ENCODE peak calls at places on chromosomes 13 and 19, in five cellular contexts. Q is activated CD4-positive, CD25-positive, alpha-beta regulatory T cell treated with anti-CD3 and anti-CD28 coated beads, Interleukin-2, amount 50 U/mL, for 72 hours; H is iPS-NIHi11; J is stimulated activated CD4-positive, alpha-beta T cell treated with anti-CD3 and anti-CD28 coated beads, Interleukin-4, amount 100 ng/mL, for 24 hours; C is NCI-H1436 treated with DMSO at 0.1 percent for 48 hours. P is an unnamed sample.

GRCh38 chr13:61109741-61110140 is 305.9 kb downstream of the PCDH20 start:
- DNase-seq in Q (no peak), H (no peak), J (no peak), C (no peak), P (no peak)

GRCh38 chr19:21922276-21922675 is 86.3 kb upstream of the ZNF43 start:
- DNase-seq in Q (no peak), H (no peak), J (no peak), C (no peak), P (no peak)

GRCh38 chr13:100517135-100517534 is 71.5 kb downstream of the GGACT start:
- DNase-seq in Q (no peak), H (no peak), J (no peak), C (no peak), P (peak; percentile 62)

GRCh38 chr19:29724102-29724641 is 9.1 kb upstream of the C19orf12 start:
- DNase-seq in Q (no peak), H (peak; percentile 59), J (peak; percentile 33), C (no peak), P (no peak)

GRCh38 chr13:43153436-43154082 is 130.2 kb downstream of the DNAJC15 start:
- DNase-seq in Q (no peak), H (no peak), J (no peak), C (no peak), P (peak; percentile 51)

GRCh38 chr13:44409595-44409994 is 36.0 kb downstream of the SERP2 start:
- DNase-seq in Q (no peak), H (no peak), J (no peak), C (no peak), P (no peak)

GRCh38 chr13:39415403-39415802 is 187.6 kb downstream of the LHFPL6 start:
- DNase-seq in Q (no peak), H (no peak), J (no peak), C (no peak), P (peak; percentile 34)

GRCh38 chr13:36519432-36519831 is 87.1 kb downstream of the CCNA1 start:
- DNase-seq in Q (no peak), H (no peak), J (no peak), C (no peak), P (no peak)

GRCh38 chr19:18762125-18763023 is 28.7 kb downstream of the COMP start:
- DNase-seq in Q (no peak), H (peak; percentile 79), J (no peak), C (no peak), P (peak; percentile 76)

GRCh38 chr13:110875243-110875642 is 39.6 kb downstream of the ANKRD10 start:
- DNase-seq in Q (no peak), H (no peak), J (no peak), C (no peak), P (no peak)

GRCh38 chr19:23437901-23438300 is 42.6 kb upstream of the ZNF91 start:
- DNase-seq in Q (no peak), H (no peak), J (no peak), C (no peak), P (no peak)

GRCh38 chr19:10503002-10503789 is at the start of gene KEAP1:
- DNase-seq in Q (peak; percentile 66), H (peak; percentile 51), J (peak; percentile 48), C (no peak), P (peak; percentile 46)

GRCh38 chr13:109778102-109778542 is 8.3 kb downstream of the IRS2 start:
- DNase-seq in Q (no peak), H (no peak), J (no peak), C (peak; percentile 59), P (peak; percentile 73)

GRCh38 chr13:46124531-46124966 is 19.7 kb upstream of the CPB2 start:
- DNase-seq in Q (no peak), H (no peak), J (peak; percentile 14), C (no peak), P (no peak)

GRCh38 chr19:29583196-29584006 is 22.7 kb upstream of the POP4 start:
- DNase-seq in Q (no peak), H (no peak), J (no peak), C (no peak), P (no peak)

GRCh38 chr13:107650081-107650701 is 565.1 kb downstream of the LIG4 start:
- DNase-seq in Q (peak; percentile 31), H (peak; percentile 64), J (peak; percentile 4), C (no peak), P (peak; percentile 18)

GRCh38 chr19:11164879-11165406 is 9.4 kb upstream of the SPC24 start:
- DNase-seq in Q (no peak), H (no peak), J (no peak), C (no peak), P (no peak)

GRCh38 chr13:25167775-25168174 is 4.3 kb downstream of the AMER2 start:
- DNase-seq in Q (no peak), H (no peak), J (no peak), C (no peak), P (no peak)

GRCh38 chr13:22200469-22200868 is 529.6 kb downstream of the FGF9 start:
- DNase-seq in Q (no peak), H (no peak), J (no peak), C (no peak), P (no peak)

GRCh38 chr13:35874704-35875103 is 256.5 kb downstream of the DCLK1 start:
- DNase-seq in Q (no peak), H (no peak), J (no peak), C (no peak), P (no peak)

GRCh38 chr13:64083396-64083795 is 2667.7 kb upstream of the PCDH20 start:
- DNase-seq in Q (no peak), H (no peak), J (no peak), C (no peak), P (no peak)

GRCh38 chr13:97567510-97568243 is 133.7 kb downstream of the RAP2A start:
- DNase-seq in Q (no peak), H (peak; percentile 62), J (no peak), C (no peak), P (peak; percentile 81)

GRCh38 chr19:33303791-33304759 is 1.7 kb upstream of the CEBPA start:
- DNase-seq in Q (no peak), H (peak; percentile 48), J (no peak), C (no peak), P (no peak)

GRCh38 chr19:5445667-5446066 is 9.6 kb upstream of the ZNRF4 start:
- DNase-seq in Q (no peak), H (no peak), J (no peak), C (no peak), P (no peak)

GRCh38 chr19:38252935-38253691 is 3.1 kb downstream of the PPP1R14A start:
- DNase-seq in Q (no peak), H (no peak), J (no peak), C (no peak), P (no peak)

GRCh38 chr19:7497292-7497691 is 8.5 kb upstream of the PEX11G start:
- DNase-seq in Q (no peak), H (no peak), J (no peak), C (no peak), P (no peak)

GRCh38 chr19:32676186-32676894 is 692 bp downstream of the RGS9BP start:
- DNase-seq in Q (peak; percentile 38), H (peak; percentile 31), J (no peak), C (no peak), P (peak; percentile 59)

GRCh38 chr13:43268632-43269031 is 245.2 kb downstream of the DNAJC15 start:
- DNase-seq in Q (no peak), H (no peak), J (no peak), C (no peak), P (no peak)

GRCh38 chr13:65844266-65844841 is 1385.8 kb downstream of the PCDH9 start:
- DNase-seq in Q (no peak), H (no peak), J (no peak), C (no peak), P (no peak)

GRCh38 chr19:27529158-27529557 is 1683.8 kb downstream of the UQCRFS1 start:
- DNase-seq in Q (no peak), H (no peak), J (no peak), C (no peak), P (no peak)

GRCh38 chr13:110624766-110625756 is 9.7 kb downstream of the NAXD start:
- DNase-seq in Q (no peak), H (no peak), J (no peak), C (no peak), P (peak; percentile 42)

GRCh38 chr13:27379694-27380596 is 44.5 kb upstream of the GTF3A start:
- DNase-seq in Q (peak; percentile 57), H (peak; percentile 74), J (peak; percentile 49), C (peak; percentile 10), P (peak; percentile 85)

GRCh38 chr19:17091758-17092333 is 16.3 kb downstream of the MYO9B start:
- DNase-seq in Q (no peak), H (peak; percentile 53), J (no peak), C (no peak), P (no peak)

GRCh38 chr19:51394045-51394836 is 3.9 kb upstream of the C19orf84 start:
- DNase-seq in Q (peak; percentile 85), H (peak; percentile 93), J (peak; percentile 91), C (peak; percentile 96), P (peak; percentile 100)

GRCh38 chr13:98778749-98779148 is 26.3 kb upstream of the SLC15A1 start:
- DNase-seq in Q (no peak), H (no peak), J (no peak), C (no peak), P (no peak)

P was measured in SW480.